ENCODE peak calls at places on chromosome 4, in ten cellular contexts. Q is endothelial cell of umbilical vein, Z is mammary epithelial cell, P is tibial artery, W is left lung, U is brain microvascular endothelial cell, J is heart left ventricle, G is K562, K is GM23338, L is OCI-LY7. D is an unnamed sample.

GRCh38 chr4:8303485-8304281 is 34.1 kb downstream of the HTRA3 start:
- DNase-seq in Z (peak; percentile 86), P (peak; percentile 46), Q (peak; percentile 67), G (peak; percentile 76), K (no peak), L (no peak), W (peak; percentile 25), J (peak; percentile 15), U (peak; percentile 74), D (peak; percentile 37)

GRCh38 chr4:165378398-165378762 is 428 bp upstream of the CPE start:
- DNase-seq in U (no peak), L (no peak), Z (no peak), W (no peak), J (no peak), G (no peak), P (no peak), Q (no peak), K (no peak), D (no peak)

GRCh38 chr4:76811604-76812412 is 86.1 kb downstream of the SOWAHB start:
- DNase-seq in J (peak; percentile 71), L (no peak), K (peak; percentile 15), G (no peak), U (peak; percentile 69), W (no peak), P (no peak), Q (no peak), Z (no peak), D (no peak)

GRCh38 chr4:97073194-97073593 is 1070.1 kb downstream of the STPG2 start:
- DNase-seq in K (no peak), P (no peak), J (no peak), Q (no peak), W (no peak), G (no peak), Z (no peak), U (no peak), L (no peak), D (no peak)

GRCh38 chr4:165294907-165295306 is 32.6 kb upstream of the MSMO1 start:
- DNase-seq in J (no peak), P (no peak), L (peak; percentile 77), Q (no peak), G (no peak), K (peak; percentile 18), W (no peak), U (no peak), Z (no peak), D (no peak)

GRCh38 chr4:70306101-70306500 is 28.7 kb upstream of the CABS1 start:
- DNase-seq in L (no peak), J (no peak), P (no peak), U (no peak), W (no peak), K (no peak), Q (no peak), Z (no peak), G (no peak), D (no peak)

GRCh38 chr4:48854395-48854683 is 23.5 kb downstream of the OCIAD1 start:
- DNase-seq in Q (no peak), W (no peak), G (no peak), K (no peak), P (no peak), L (no peak), Z (no peak), U (no peak), J (no peak), D (no peak)

GRCh38 chr4:173288296-173288695 is 45.9 kb downstream of the HMGB2 start:
- DNase-seq in P (peak; percentile 69), Q (peak; percentile 31), K (peak; percentile 89), G (peak; percentile 41), J (peak; percentile 70), L (peak; percentile 77), W (peak; percentile 45), Z (peak; percentile 52), U (peak; percentile 45), D (peak; percentile 11)

GRCh38 chr4:74821541-74821940 is 27.2 kb upstream of the BTC start:
- DNase-seq in U (no peak), J (no peak), G (no peak), P (no peak), L (no peak), K (no peak), W (no peak), Q (no peak), Z (no peak), D (no peak)

GRCh38 chr4:157574606-157575005 is 354.1 kb downstream of the GRIA2 start:
- DNase-seq in Z (no peak), J (no peak), G (no peak), K (no peak), P (no peak), U (no peak), Q (no peak), L (no peak), W (no peak), D (no peak)

GRCh38 chr4:86653237-86653865 is 59.2 kb downstream of the PTPN13 start:
- DNase-seq in L (peak; percentile 39), J (no peak), Z (no peak), P (no peak), W (no peak), Q (peak; percentile 21), K (peak; percentile 72), G (peak; percentile 36), U (no peak), D (no peak)

GRCh38 chr4:88841635-88842034 is 144.0 kb upstream of the NAP1L5 start:
- DNase-seq in P (no peak), Q (no peak), L (no peak), Z (no peak), J (no peak), W (no peak), G (no peak), K (no peak), U (peak; percentile 6), D (no peak)

GRCh38 chr4:25966171-25966570 is 52.2 kb downstream of the SMIM20 start:
- DNase-seq in U (no peak), J (no peak), G (no peak), Z (no peak), K (no peak), W (no peak), Q (no peak), P (no peak), L (no peak), D (no peak)

GRCh38 chr4:153112071-153112460 is 92.2 kb upstream of the TRIM2 start:
- DNase-seq in U (no peak), L (peak; percentile 40), J (no peak), K (no peak), Q (no peak), Z (no peak), W (no peak), P (no peak), G (no peak), D (no peak)

GRCh38 chr4:95548738-95549245 is at the start of gene UNC5C:
- DNase-seq in P (peak; percentile 96), W (peak; percentile 70), G (no peak), J (peak; percentile 80), K (peak; percentile 77), U (peak; percentile 14), L (no peak), Q (peak; percentile 32), Z (peak; percentile 83), D (no peak)

GRCh38 chr4:147836807-147837206 is 104.9 kb downstream of the ARHGAP10 start:
- DNase-seq in Q (no peak), P (no peak), G (no peak), J (no peak), W (no peak), U (no peak), K (no peak), Z (no peak), L (no peak), D (no peak)

GRCh38 chr4:113869743-113870375 is 108.3 kb upstream of the CAMK2D start:
- DNase-seq in J (no peak), Q (peak; percentile 27), W (no peak), K (no peak), P (no peak), Z (peak; percentile 90), U (peak; percentile 69), G (no peak), L (peak; percentile 52), D (peak; percentile 14)

GRCh38 chr4:16859031-16859430 is 39.4 kb downstream of the LDB2 start:
- DNase-seq in W (no peak), L (no peak), G (no peak), P (no peak), Z (no peak), U (no peak), Q (peak; percentile 69), K (no peak), J (no peak), D (no peak)

GRCh38 chr4:55216871-55217635 is 91.7 kb upstream of the KDR start:
- DNase-seq in W (no peak), J (no peak), L (no peak), Z (no peak), U (peak; percentile 23), Q (no peak), P (no peak), K (no peak), G (no peak), D (peak; percentile 3)

GRCh38 chr4:149605601-149606378 is 209.9 kb downstream of the IQCM start:
- DNase-seq in J (no peak), G (no peak), K (peak; percentile 12), L (no peak), Q (no peak), U (peak; percentile 75), Z (peak; percentile 19), W (no peak), P (no peak), D (peak; percentile 5)

GRCh38 chr4:146222313-146222712 is 8.0 kb downstream of the REELD1 start:
- DNase-seq in W (no peak), G (no peak), Z (peak; percentile 41), L (no peak), Q (no peak), K (no peak), J (no peak), U (peak; percentile 58), P (no peak), D (peak; percentile 49)

GRCh38 chr4:23890369-23891063 is 669 bp upstream of the PPARGC1A start:
- DNase-seq in U (no peak), J (no peak), Q (no peak), L (no peak), Z (no peak), W (no peak), G (no peak), K (peak; percentile 19), P (no peak), D (no peak)
- H3K27ac ChIP-seq in U (no peak overlapping the region), J (peak overlapping the region; percentile 90), Q (no peak overlapping the region), L (no peak overlapping the region), Z (no peak overlapping the region), W (peak overlapping the region; percentile 82), G (no peak overlapping the region), K (no peak overlapping the region), P (peak overlapping the region; percentile 72), D (no peak overlapping the region)

GRCh38 chr4:187175197-187175596 is 451.5 kb upstream of the FAT1 start:
- DNase-seq in U (peak; percentile 9), L (no peak), W (no peak), J (no peak), Z (no peak), P (no peak), Q (no peak), G (no peak), K (no peak), D (no peak)
- TF ChIP-seq CTCF in U (peak; percentile 53), L (no peak), W (no peak), J (no peak), Z (peak; percentile 20), P (no peak), Q (no peak), G (no peak), K (no peak), D (no peak)

GRCh38 chr4:80173841-80174240 is 23.5 kb upstream of the PRDM8 start:
- DNase-seq in K (no peak), J (no peak), Q (no peak), U (no peak), L (no peak), Z (no peak), W (no peak), P (no peak), G (no peak), D (peak; percentile 11)
- H3K27ac ChIP-seq in K (no peak overlapping the region), J (peak overlapping the region; percentile 4), Q (peak overlapping the region; percentile 48), U (peak overlapping the region; percentile 25), L (no peak overlapping the region), Z (no peak overlapping the region), W (no peak overlapping the region), P (no peak overlapping the region), G (no peak overlapping the region), D (no peak overlapping the region)

GRCh38 chr4:151408630-151409469 is at the start of gene FHIP1A:
- DNase-seq in P (peak; percentile 79), W (peak; percentile 84), U (peak; percentile 57), Z (peak; percentile 95), L (peak; percentile 63), Q (peak; percentile 77), G (peak; percentile 90), K (peak; percentile 99), J (peak; percentile 64), D (peak; percentile 89)
- TF ChIP-seq CTCF in P (peak; percentile 5), W (no peak), U (peak; percentile 39), Z (peak; percentile 10), L (no peak), Q (no peak), G (no peak), K (no peak), J (no peak), D (peak; percentile 14)